ENCODE peak calls at places on chromosomes 2 and 18, in eight cellular contexts. B is GM12864, N is A549, Q is tibial artery, R is GM10248, S is spleen, A is psoas muscle, O is Calu3. D is an unnamed sample.

GRCh38 chr2:176096243-176096985 is 3.2 kb upstream of the HOXD12 start:
- DNase-seq in B (no peak), N (no peak), Q (no peak), R (no peak), S (no peak), A (no peak), O (no peak), D (no peak)

GRCh38 chr2:99488999-99489757 is 639 bp downstream of the REV1 start:
- DNase-seq in B (no peak), N (peak), Q (peak), R (peak), S (peak), A (peak), O (peak), D (peak)

GRCh38 chr2:74778381-74779371 is 55.3 kb upstream of the HK2 start:
- DNase-seq in B (no peak), N (no peak), Q (peak), R (no peak), S (no peak), A (no peak), O (no peak), D (no peak)

GRCh38 chr2:218780851-218781690 is 876 bp upstream of the CYP27A1 start:
- DNase-seq in B (no peak), N (no peak), Q (no peak), R (no peak), S (no peak), A (no peak), O (no peak), D (peak)

GRCh38 chr2:50727940-50728339 is 304.0 kb downstream of the NRXN1 start:
- DNase-seq in B (no peak), N (no peak), Q (no peak), R (no peak), S (no peak), A (no peak), O (no peak), D (no peak)

GRCh38 chr18:9736942-9737813 is 29.1 kb downstream of the RAB31 start:
- DNase-seq in B (no peak), N (no peak), Q (no peak), R (no peak), S (no peak), A (no peak), O (peak), D (no peak)

GRCh38 chr2:85772019-85772745 is 18.4 kb downstream of the ATOH8 start:
- DNase-seq in B (no peak), N (peak), Q (peak), R (no peak), S (peak), A (peak), O (peak), D (peak)

GRCh38 chr2:147649963-147650362 is 194.9 kb upstream of the ACVR2A start:
- DNase-seq in B (no peak), N (no peak), Q (no peak), R (no peak), S (no peak), A (no peak), O (no peak), D (no peak)

GRCh38 chr18:42517896-42518295 is 562.9 kb downstream of the PIK3C3 start:
- DNase-seq in B (no peak), N (no peak), Q (no peak), R (no peak), S (no peak), A (no peak), O (no peak), D (no peak)

GRCh38 chr2:158337018-158337417 is 119.5 kb downstream of the CCDC148 start:
- DNase-seq in B (no peak), N (no peak), Q (no peak), R (no peak), S (no peak), A (no peak), O (no peak), D (no peak)

DNA sequence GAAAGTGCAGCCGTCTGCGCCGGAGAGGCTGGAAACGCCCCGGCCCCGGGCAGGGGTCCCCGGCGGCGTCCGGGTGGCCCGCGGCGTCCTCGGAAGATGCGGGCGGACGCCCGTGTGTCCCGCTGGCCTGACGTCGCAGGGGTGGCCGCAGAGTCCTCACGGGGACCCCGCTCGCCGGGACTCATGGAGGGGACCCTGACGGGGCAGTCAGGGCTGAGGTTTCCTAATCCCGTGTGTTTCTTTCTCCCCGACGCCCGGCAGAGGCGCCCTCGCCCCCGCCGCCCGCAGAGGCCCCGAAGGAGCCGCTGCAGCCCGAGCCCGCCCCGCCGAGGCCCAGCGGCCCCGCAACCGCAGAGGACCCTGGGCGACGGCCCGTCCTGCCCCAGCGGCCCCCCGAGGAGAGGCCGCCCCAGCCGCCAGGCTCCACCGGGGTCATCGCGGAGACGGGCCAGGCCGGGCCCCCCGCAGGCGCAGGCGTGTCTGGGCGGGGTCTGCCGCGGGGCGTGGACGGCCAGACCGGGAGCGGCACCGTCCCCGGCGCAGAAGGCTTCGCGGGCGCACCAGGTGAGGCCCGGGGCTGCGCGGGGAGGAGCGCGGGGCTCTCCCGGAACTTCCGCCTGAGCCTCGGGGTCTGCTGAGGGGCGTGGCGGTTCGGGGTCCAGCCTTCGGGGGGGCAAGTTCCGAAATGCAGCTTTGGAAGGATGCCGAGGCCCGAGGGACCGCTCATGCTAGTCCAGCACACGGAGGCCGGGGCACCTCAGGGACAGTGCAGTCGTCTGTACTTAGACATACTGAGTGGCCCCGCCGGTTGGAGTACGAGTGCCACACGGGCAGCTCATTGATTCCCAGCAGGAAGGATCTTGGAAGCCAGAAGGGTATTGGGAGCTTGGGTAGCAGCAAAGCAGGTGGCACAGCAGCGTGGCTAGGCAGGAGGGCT is 60.0 kb downstream of the EMILIN2 start:
- DNase-seq in B (no peak), N (peak), Q (no peak), R (peak), S (peak), A (peak), O (peak), D (peak)
- TF ChIP-seq CTCF in B (peak), N (peak), Q (no peak), R (peak), S (no peak), A (no peak), O (peak), D (no peak)

GRCh38 chr2:11446733-11447248 is 19.2 kb downstream of the E2F6 start:
- DNase-seq in B (peak), N (peak), Q (no peak), R (peak), S (no peak), A (peak), O (peak), D (peak)

DNA sequence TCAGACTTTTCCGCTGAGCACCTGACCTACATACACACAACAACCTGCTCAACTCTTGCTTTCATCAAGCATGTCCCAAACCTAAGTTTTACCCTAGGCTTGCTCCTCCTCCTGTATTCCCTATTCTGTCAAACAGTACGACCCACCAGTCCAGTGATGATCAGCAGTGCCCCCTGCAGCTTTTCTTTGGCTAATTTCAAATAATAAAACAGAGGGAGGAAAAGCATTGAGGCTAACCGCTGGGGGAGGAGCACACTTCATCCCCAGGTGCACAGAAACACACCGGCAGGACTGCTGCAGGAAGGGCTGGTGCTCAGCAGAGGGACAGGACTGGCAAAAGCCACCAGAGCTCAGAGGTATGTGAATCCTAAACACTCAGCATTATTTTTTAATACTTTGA is 21.2 kb downstream of the E2F6 start:
- DNase-seq in B (no peak), N (no peak), Q (no peak), R (no peak), S (no peak), A (no peak), O (no peak), D (no peak)
- TF ChIP-seq CTCF in B (no peak), N (no peak), Q (no peak), R (no peak), S (no peak), A (no peak), O (no peak), D (no peak)

DNA sequence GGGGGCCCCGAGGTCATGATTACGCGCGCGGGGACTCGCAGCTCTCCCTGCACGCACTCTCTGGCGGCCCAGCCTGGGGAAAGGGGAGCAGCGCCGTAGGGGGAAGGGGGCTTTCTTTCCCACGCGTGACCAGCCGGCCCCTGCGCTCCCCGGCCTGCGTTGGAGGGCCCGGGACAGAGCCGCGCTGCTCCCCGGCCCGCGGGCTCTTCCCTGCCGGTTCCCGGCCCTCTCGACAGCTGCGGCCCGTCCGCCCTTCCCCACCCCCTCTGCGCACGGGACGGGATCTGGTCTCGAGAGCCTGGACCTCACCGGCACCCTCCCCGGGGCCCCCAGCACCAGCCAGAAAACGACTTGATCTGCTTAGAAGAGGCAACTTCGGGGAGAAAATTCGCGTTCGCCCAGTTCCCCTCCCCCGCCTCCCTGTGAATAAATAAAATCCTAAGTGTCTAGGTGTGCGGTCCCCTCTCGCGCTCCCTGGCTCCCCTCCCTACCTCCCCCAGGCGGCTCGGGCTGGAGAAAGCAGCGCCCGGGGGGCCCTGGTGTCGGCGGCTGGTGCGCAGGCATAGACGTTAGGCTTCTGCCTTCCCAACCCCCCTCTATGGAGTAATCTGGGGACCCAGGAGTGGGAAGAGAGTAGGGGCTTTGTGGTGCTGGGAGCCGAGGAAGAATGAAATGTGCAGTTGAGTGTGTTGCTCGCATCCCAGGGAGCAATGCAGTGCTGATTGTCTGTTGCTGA is 793 bp upstream of the FIGN start:
- DNase-seq in B (no peak), N (peak), Q (peak), R (peak), S (peak), A (peak), O (peak), D (peak)
- TF ChIP-seq CTCF in B (no peak), N (no peak), Q (peak), R (no peak), S (no peak), A (peak), O (peak), D (no peak)

GRCh38 chr2:59959944-59960343 is 593.5 kb downstream of the BCL11A start:
- DNase-seq in B (no peak), N (no peak), Q (no peak), R (no peak), S (no peak), A (no peak), O (no peak), D (no peak)

GRCh38 chr2:59961733-59962132 is 591.7 kb downstream of the BCL11A start:
- DNase-seq in B (no peak), N (no peak), Q (no peak), R (no peak), S (no peak), A (no peak), O (no peak), D (no peak)

GRCh38 chr2:59963157-59963556 is 590.3 kb downstream of the BCL11A start:
- DNase-seq in B (no peak), N (no peak), Q (no peak), R (no peak), S (no peak), A (no peak), O (no peak), D (no peak)

DNA sequence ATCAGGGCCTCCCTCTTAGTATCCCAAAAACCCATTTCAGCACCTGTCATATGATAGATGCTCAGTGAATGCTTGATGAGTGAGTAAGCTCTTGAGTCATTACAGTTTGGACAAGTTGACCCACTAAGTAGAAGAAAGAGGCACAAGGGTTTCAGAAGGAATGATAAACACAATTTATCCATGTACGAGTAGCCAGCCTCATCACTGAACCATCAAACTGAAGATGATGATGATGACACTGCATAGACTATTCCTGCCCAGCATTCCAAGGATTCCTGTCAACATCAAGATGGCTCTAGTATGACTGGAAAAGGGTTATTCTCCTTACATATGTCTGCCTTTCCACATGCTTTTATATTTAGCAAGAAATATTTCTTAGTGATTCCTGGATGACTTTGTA is 595.9 kb downstream of the BCL11A start:
- DNase-seq in B (no peak), N (no peak), Q (no peak), R (no peak), S (no peak), A (no peak), O (no peak), D (no peak)
- TF ChIP-seq CTCF in B (no peak), N (no peak), Q (no peak), R (no peak), S (no peak), A (no peak), O (no peak), D (no peak)

DNA sequence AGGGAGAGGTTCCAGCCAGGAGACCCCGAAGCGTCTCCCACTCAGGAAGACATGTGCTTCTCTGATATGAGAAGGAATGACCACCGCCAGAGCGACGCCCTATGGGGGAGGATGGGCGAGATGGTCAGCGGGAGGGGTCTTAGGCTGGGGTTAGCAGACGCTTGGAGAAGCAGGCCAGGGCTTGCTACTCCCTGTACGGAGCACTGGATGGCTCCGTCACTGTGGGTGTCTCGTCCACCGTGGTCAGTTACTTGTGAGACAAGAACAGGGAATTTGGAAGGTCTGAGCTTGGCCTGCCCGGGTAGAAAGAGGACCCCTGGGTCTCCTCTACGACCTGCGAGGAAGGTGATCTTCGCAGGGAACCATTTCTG is 39.8 kb downstream of the TMEM18 start:
- DNase-seq in B (no peak), N (no peak), Q (no peak), R (no peak), S (no peak), A (no peak), O (no peak), D (no peak)
- TF ChIP-seq CTCF in B (no peak), N (no peak), Q (no peak), R (no peak), S (no peak), A (no peak), O (no peak), D (no peak)

DNA sequence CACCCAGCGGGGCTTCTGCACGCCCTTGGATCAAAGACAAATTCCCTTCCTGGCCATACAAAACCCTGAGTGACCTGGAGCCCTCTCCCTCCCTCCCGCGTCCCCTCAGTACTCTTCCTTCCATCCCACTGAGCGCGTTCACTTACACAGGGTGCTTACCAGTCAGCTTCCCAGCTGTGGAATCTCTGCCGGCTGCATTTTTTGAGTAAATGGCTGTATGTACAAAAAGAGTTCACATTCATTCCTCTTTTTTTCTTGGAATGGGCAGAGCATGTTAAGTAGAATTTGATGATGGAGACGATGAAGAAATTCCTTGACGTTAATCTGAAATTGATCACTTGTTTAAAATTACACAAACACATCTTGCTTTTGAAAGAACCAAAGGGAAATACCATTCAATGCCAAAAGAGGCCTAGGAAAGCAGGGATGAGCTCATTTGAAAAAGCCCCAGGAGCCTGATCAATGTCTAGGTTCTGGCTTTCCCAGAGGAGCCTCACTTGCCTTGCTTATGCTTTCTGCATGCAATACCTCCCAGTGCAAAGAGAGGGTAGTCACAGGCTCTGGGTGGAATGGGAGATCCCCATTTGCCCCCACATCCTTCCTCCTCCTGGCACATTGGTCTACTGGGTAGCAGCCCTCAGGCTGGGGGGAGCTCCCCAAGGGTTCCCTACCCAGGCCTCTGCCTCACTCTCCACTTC is 12.2 kb upstream of the SMAD7 start:
- DNase-seq in B (no peak), N (no peak), Q (no peak), R (no peak), S (no peak), A (no peak), O (no peak), D (no peak)
- TF ChIP-seq CTCF in B (no peak), N (no peak), Q (no peak), R (no peak), S (no peak), A (no peak), O (no peak), D (no peak)

GRCh38 chr2:110114007-110114591 is 1.5 kb downstream of the MALL start:
- DNase-seq in B (no peak), N (peak), Q (no peak), R (no peak), S (no peak), A (peak), O (peak), D (no peak)
- TF ChIP-seq CTCF in B (no peak), N (peak), Q (no peak), R (no peak), S (no peak), A (no peak), O (peak), D (no peak)

GRCh38 chr18:79680100-79680879 is 687 bp downstream of the CTDP1 start:
- DNase-seq in B (no peak), N (peak), Q (peak), R (no peak), S (peak), A (peak), O (peak), D (peak)
- TF ChIP-seq CTCF in B (no peak), N (no peak), Q (no peak), R (peak), S (no peak), A (no peak), O (no peak), D (no peak)

GRCh38 chr2:48006094-48006493 is 99.8 kb upstream of the FBXO11 start:
- DNase-seq in B (no peak), N (no peak), Q (no peak), R (no peak), S (no peak), A (no peak), O (no peak), D (no peak)

GRCh38 chr2:48009256-48009655 is 103.0 kb upstream of the FBXO11 start:
- DNase-seq in B (no peak), N (no peak), Q (no peak), R (no peak), S (no peak), A (no peak), O (no peak), D (no peak)

GRCh38 chr2:48007699-48008268 is 101.5 kb upstream of the FBXO11 start:
- DNase-seq in B (no peak), N (no peak), Q (no peak), R (no peak), S (no peak), A (no peak), O (no peak), D (no peak)
- TF ChIP-seq CTCF in B (no peak), N (no peak), Q (no peak), R (no peak), S (no peak), A (no peak), O (no peak), D (no peak)

D was measured in heart right ventricle.